ENCODE peak calls at places on chromosomes 11 and 22, in six cellular contexts. One of them, this sample, is unnamed.

GRCh38 chr11:102111011-102111786 is 952 bp downstream of the YAP1 start:
- DNase-seq in HCT116: no peak
- DNase-seq in transverse colon: peak
- DNase-seq in HL-60: no peak
- DNase-seq in K562: no peak
- DNase-seq in stomach: peak
- DNase-seq in this sample: peak

GRCh38 chr11:44729065-44729464 is 2.3 kb downstream of the TSPAN18 start:
- DNase-seq in HCT116: no peak
- DNase-seq in transverse colon: no peak
- DNase-seq in HL-60: no peak
- DNase-seq in K562: no peak
- DNase-seq in stomach: no peak
- DNase-seq in this sample: no peak

GRCh38 chr11:79466411-79466810 is 25.6 kb upstream of the TENM4 start:
- DNase-seq in HCT116: no peak
- DNase-seq in transverse colon: no peak
- DNase-seq in HL-60: no peak
- DNase-seq in K562: no peak
- DNase-seq in stomach: no peak
- DNase-seq in this sample: no peak

GRCh38 chr22:20552450-20552894 is 45.1 kb downstream of the MED15 start:
- DNase-seq in HCT116: no peak
- DNase-seq in transverse colon: peak
- DNase-seq in HL-60: no peak
- DNase-seq in K562: no peak
- DNase-seq in stomach: peak
- DNase-seq in this sample: peak

GRCh38 chr11:134014502-134014901 is 54.4 kb upstream of the JAM3 start:
- DNase-seq in HCT116: no peak
- DNase-seq in transverse colon: no peak
- DNase-seq in HL-60: no peak
- DNase-seq in K562: peak
- DNase-seq in stomach: no peak
- DNase-seq in this sample: no peak

GRCh38 chr11:13997881-13998280 is 35.4 kb downstream of the SPON1 start:
- DNase-seq in HCT116: no peak
- DNase-seq in transverse colon: no peak
- DNase-seq in HL-60: no peak
- DNase-seq in K562: no peak
- DNase-seq in stomach: no peak
- DNase-seq in this sample: no peak

GRCh38 chr11:30749268-30749667 is 163.1 kb upstream of the MPPED2 start:
- DNase-seq in HCT116: no peak
- DNase-seq in transverse colon: no peak
- DNase-seq in HL-60: no peak
- DNase-seq in K562: no peak
- DNase-seq in stomach: no peak
- DNase-seq in this sample: no peak

GRCh38 chr22:18997925-18998315 is 61.8 kb upstream of the PRODH start:
- DNase-seq in HCT116: no peak
- DNase-seq in transverse colon: no peak
- DNase-seq in HL-60: no peak
- DNase-seq in K562: no peak
- DNase-seq in stomach: no peak
- DNase-seq in this sample: peak

GRCh38 chr11:40328890-40329617 is 1130.4 kb downstream of the LRRC4C start:
- DNase-seq in HCT116: no peak
- DNase-seq in transverse colon: peak
- DNase-seq in HL-60: no peak
- DNase-seq in K562: no peak
- DNase-seq in stomach: peak
- DNase-seq in this sample: no peak

GRCh38 chr11:134763030-134763388 is 351.0 kb upstream of the B3GAT1 start:
- DNase-seq in HCT116: no peak
- DNase-seq in transverse colon: no peak
- DNase-seq in HL-60: no peak
- DNase-seq in K562: no peak
- DNase-seq in stomach: no peak
- DNase-seq in this sample: peak

GRCh38 chr11:95849087-95849825 is 59.0 kb downstream of the CEP57 start:
- DNase-seq in HCT116: peak
- DNase-seq in transverse colon: peak
- DNase-seq in HL-60: peak
- DNase-seq in K562: peak
- DNase-seq in stomach: peak
- DNase-seq in this sample: no peak

GRCh38 chr11:47587733-47588326 is 1.4 kb downstream of the FAM180B start:
- DNase-seq in HCT116: no peak
- DNase-seq in transverse colon: peak
- DNase-seq in HL-60: peak
- DNase-seq in K562: no peak
- DNase-seq in stomach: no peak
- DNase-seq in this sample: no peak

GRCh38 chr11:119205080-119205479 is 1.1 kb upstream of the CBL start:
- DNase-seq in HCT116: no peak
- DNase-seq in transverse colon: no peak
- DNase-seq in HL-60: peak
- DNase-seq in K562: peak
- DNase-seq in stomach: no peak
- DNase-seq in this sample: peak

GRCh38 chr11:102940714-102941588 is 14.6 kb downstream of the MMP13 start:
- DNase-seq in HCT116: peak
- DNase-seq in transverse colon: peak
- DNase-seq in HL-60: peak
- DNase-seq in K562: peak
- DNase-seq in stomach: peak
- DNase-seq in this sample: no peak

GRCh38 chr11:83147895-83148294 is 9.0 kb upstream of the PCF11 start:
- DNase-seq in HCT116: no peak
- DNase-seq in transverse colon: no peak
- DNase-seq in HL-60: no peak
- DNase-seq in K562: no peak
- DNase-seq in stomach: no peak
- DNase-seq in this sample: no peak

GRCh38 chr11:91790873-91791468 is 433.6 kb upstream of the FAT3 start:
- DNase-seq in HCT116: no peak
- DNase-seq in transverse colon: no peak
- DNase-seq in HL-60: no peak
- DNase-seq in K562: peak
- DNase-seq in stomach: no peak
- DNase-seq in this sample: no peak

GRCh38 chr11:64128255-64129006 is 37.5 kb downstream of the MACROD1 start:
- DNase-seq in HCT116: no peak
- DNase-seq in transverse colon: no peak
- DNase-seq in HL-60: no peak
- DNase-seq in K562: no peak
- DNase-seq in stomach: no peak
- DNase-seq in this sample: no peak

GRCh38 chr11:59866397-59866796 is at the start of gene TCN1:
- DNase-seq in HCT116: peak
- DNase-seq in transverse colon: no peak
- DNase-seq in HL-60: peak
- DNase-seq in K562: no peak
- DNase-seq in stomach: no peak
- DNase-seq in this sample: no peak

GRCh38 chr11:128042290-128042751 is 545.0 kb downstream of the ETS1 start:
- DNase-seq in HCT116: no peak
- DNase-seq in transverse colon: no peak
- DNase-seq in HL-60: no peak
- DNase-seq in K562: no peak
- DNase-seq in stomach: no peak
- DNase-seq in this sample: no peak

GRCh38 chr22:32480238-32480637 is 5.6 kb downstream of the FBXO7 start:
- DNase-seq in HCT116: no peak
- DNase-seq in transverse colon: no peak
- DNase-seq in HL-60: no peak
- DNase-seq in K562: no peak
- DNase-seq in stomach: no peak
- DNase-seq in this sample: no peak

GRCh38 chr11:12800032-12800671 is 125.9 kb downstream of the TEAD1 start:
- DNase-seq in HCT116: peak
- DNase-seq in transverse colon: peak
- DNase-seq in HL-60: no peak
- DNase-seq in K562: peak
- DNase-seq in stomach: peak
- DNase-seq in this sample: peak

GRCh38 chr11:129695543-129696308 is 119.9 kb upstream of the TMEM45B start:
- DNase-seq in HCT116: peak
- DNase-seq in transverse colon: peak
- DNase-seq in HL-60: peak
- DNase-seq in K562: peak
- DNase-seq in stomach: peak
- DNase-seq in this sample: peak

GRCh38 chr11:57777969-57778317 is 16.3 kb downstream of the CTNND1 start:
- DNase-seq in HCT116: no peak
- DNase-seq in transverse colon: peak
- DNase-seq in HL-60: no peak
- DNase-seq in K562: no peak
- DNase-seq in stomach: peak
- DNase-seq in this sample: no peak

GRCh38 chr11:57778318-57779037 is 16.9 kb downstream of the CTNND1 start:
- DNase-seq in HCT116: peak
- DNase-seq in transverse colon: peak
- DNase-seq in HL-60: no peak
- DNase-seq in K562: peak
- DNase-seq in stomach: peak
- DNase-seq in this sample: peak

GRCh38 chr11:57776577-57776976 is 15.0 kb downstream of the CTNND1 start:
- DNase-seq in HCT116: no peak
- DNase-seq in transverse colon: no peak
- DNase-seq in HL-60: no peak
- DNase-seq in K562: no peak
- DNase-seq in stomach: no peak
- DNase-seq in this sample: no peak

GRCh38 chr11:57781529-57781943 is 19.9 kb downstream of the CTNND1 start:
- DNase-seq in HCT116: peak
- DNase-seq in transverse colon: peak
- DNase-seq in HL-60: no peak
- DNase-seq in K562: peak
- DNase-seq in stomach: peak
- DNase-seq in this sample: no peak

DNA sequence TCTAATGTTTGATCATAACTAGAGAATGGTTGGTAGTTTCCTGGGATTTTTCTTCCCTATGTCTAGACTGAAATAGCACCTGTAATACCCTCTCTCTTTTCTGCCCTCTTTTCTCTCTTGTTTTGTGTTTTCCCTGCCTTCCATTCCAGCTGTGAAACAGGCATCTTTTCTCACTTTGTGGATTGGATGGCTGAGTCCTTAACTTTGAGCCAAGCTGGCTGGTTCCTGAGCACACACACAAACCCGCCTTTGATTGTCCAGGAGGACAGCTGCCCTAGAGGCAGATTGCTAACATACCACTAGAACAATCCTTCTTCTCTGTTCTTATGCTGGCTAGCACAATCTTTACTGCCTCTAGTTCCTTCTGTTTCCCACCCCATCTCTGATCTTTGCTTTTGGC is 17.7 kb downstream of the CTNND1 start:
- DNase-seq in HCT116: no peak
- DNase-seq in transverse colon: no peak
- DNase-seq in HL-60: no peak
- DNase-seq in K562: no peak
- DNase-seq in stomach: peak
- DNase-seq in this sample: no peak
- H3K4me3 ChIP-seq in HCT116: peak
- H3K4me3 ChIP-seq in transverse colon: no peak
- H3K4me3 ChIP-seq in HL-60: no peak
- H3K4me3 ChIP-seq in K562: no peak
- H3K4me3 ChIP-seq in stomach: no peak
- H3K4me3 ChIP-seq in this sample: no peak

GRCh38 chr22:44023404-44024287 is 456 bp upstream of the PARVB start:
- DNase-seq in HCT116: no peak
- DNase-seq in transverse colon: peak
- DNase-seq in HL-60: peak
- DNase-seq in K562: peak
- DNase-seq in stomach: peak
- DNase-seq in this sample: peak
- TF ChIP-seq POLR2AphosphoS5 in HCT116: peak
- TF ChIP-seq POLR2AphosphoS5 in transverse colon: no peak
- TF ChIP-seq POLR2AphosphoS5 in HL-60: peak
- TF ChIP-seq POLR2AphosphoS5 in K562: no peak
- TF ChIP-seq POLR2AphosphoS5 in stomach: no peak
- TF ChIP-seq POLR2AphosphoS5 in this sample: no peak

GRCh38 chr11:46134540-46134939 is 13.3 kb upstream of the PHF21A start:
- DNase-seq in HCT116: no peak
- DNase-seq in transverse colon: no peak
- DNase-seq in HL-60: no peak
- DNase-seq in K562: no peak
- DNase-seq in stomach: no peak
- DNase-seq in this sample: no peak
- TF ChIP-seq CTCF in HCT116: no peak
- TF ChIP-seq CTCF in transverse colon: no peak
- TF ChIP-seq CTCF in HL-60: no peak
- TF ChIP-seq CTCF in K562: peak
- TF ChIP-seq CTCF in stomach: no peak
- TF ChIP-seq CTCF in this sample: no peak

DNA sequence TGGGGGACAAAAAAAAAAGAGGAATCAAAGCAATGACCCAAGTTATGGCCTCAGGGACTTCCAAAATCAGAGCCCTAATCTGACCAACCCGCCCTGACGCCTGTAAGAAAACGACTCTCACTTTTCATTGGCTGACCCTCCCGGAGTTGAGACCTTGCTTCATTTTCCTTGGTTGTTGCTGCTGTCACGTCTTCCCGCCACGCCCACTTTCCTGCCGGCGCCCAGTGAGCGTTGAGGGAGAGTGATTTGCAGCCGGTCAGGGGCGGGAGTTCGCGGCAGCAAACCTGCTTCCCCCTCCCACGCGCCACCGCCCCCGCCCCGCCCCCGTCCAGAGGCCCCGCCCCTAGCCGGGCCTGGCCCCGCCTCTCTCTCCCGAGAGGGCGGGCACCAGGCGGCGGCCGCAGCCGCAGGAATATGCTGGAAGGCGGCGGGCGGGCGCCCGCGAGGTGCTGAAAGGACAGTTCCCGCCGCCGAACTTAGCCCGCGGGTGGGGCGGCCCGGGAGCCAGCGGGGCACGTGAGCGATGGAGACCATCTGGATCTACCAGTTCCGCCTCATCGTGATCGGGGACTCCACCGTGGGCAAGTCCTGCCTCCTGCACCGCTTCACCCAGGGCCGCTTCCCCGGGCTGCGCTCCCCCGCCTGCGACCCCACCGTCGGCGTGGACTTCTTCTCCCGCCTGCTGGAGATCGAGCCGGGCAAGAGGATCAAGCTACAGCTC is at the start of gene RAB39A:
- DNase-seq in HCT116: peak
- DNase-seq in transverse colon: peak
- DNase-seq in HL-60: peak
- DNase-seq in K562: peak
- DNase-seq in stomach: peak
- DNase-seq in this sample: peak
- H3K4me3 ChIP-seq in HCT116: no peak
- H3K4me3 ChIP-seq in transverse colon: peak
- H3K4me3 ChIP-seq in HL-60: peak
- H3K4me3 ChIP-seq in K562: peak
- H3K4me3 ChIP-seq in stomach: peak
- H3K4me3 ChIP-seq in this sample: peak

This sample was measured in upper lobe of left lung.